ENCODE peak calls at places on chromosomes 6 and 20, in eight cellular contexts. One of them, this sample, is unnamed.

GRCh38 chr6:156731436-156731835 is 45.7 kb upstream of the ARID1B start:
- DNase-seq in OCI-LY7: no peak
- DNase-seq in pancreas: no peak
- DNase-seq in coronary artery: no peak
- DNase-seq in hepatocyte: no peak
- DNase-seq in stomach: no peak
- DNase-seq in cardiac muscle cell: no peak
- DNase-seq in IMR-90: peak; percentile 86
- DNase-seq in this sample: no peak

GRCh38 chr6:90859612-90860011 is 272.7 kb upstream of the MAP3K7 start:
- DNase-seq in hepatocyte: no peak
- DNase-seq in IMR-90: no peak
- DNase-seq in stomach: no peak
- DNase-seq in pancreas: no peak
- DNase-seq in OCI-LY7: peak; percentile 12
- DNase-seq in coronary artery: no peak
- DNase-seq in cardiac muscle cell: peak; percentile 11
- DNase-seq in this sample: no peak

GRCh38 chr6:157512081-157512682 is 131.2 kb downstream of the ZDHHC14 start:
- DNase-seq in cardiac muscle cell: no peak
- DNase-seq in coronary artery: no peak
- DNase-seq in pancreas: no peak
- DNase-seq in hepatocyte: no peak
- DNase-seq in stomach: no peak
- DNase-seq in OCI-LY7: no peak
- DNase-seq in IMR-90: no peak
- DNase-seq in this sample: no peak

GRCh38 chr6:73579851-73580246 is 59.0 kb upstream of the EEF1A1 start:
- DNase-seq in IMR-90: peak; percentile 91
- DNase-seq in stomach: peak; percentile 32
- DNase-seq in cardiac muscle cell: no peak
- DNase-seq in coronary artery: peak; percentile 73
- DNase-seq in pancreas: no peak
- DNase-seq in hepatocyte: peak; percentile 70
- DNase-seq in OCI-LY7: no peak
- DNase-seq in this sample: no peak

GRCh38 chr6:18126116-18126515 is 3.6 kb upstream of the NHLRC1 start:
- DNase-seq in IMR-90: no peak
- DNase-seq in coronary artery: no peak
- DNase-seq in cardiac muscle cell: no peak
- DNase-seq in hepatocyte: no peak
- DNase-seq in stomach: no peak
- DNase-seq in pancreas: no peak
- DNase-seq in OCI-LY7: no peak
- DNase-seq in this sample: no peak

GRCh38 chr6:118632359-118632758 is 19.0 kb downstream of the CEP85L start:
- DNase-seq in IMR-90: no peak
- DNase-seq in OCI-LY7: no peak
- DNase-seq in hepatocyte: no peak
- DNase-seq in stomach: no peak
- DNase-seq in pancreas: no peak
- DNase-seq in cardiac muscle cell: no peak
- DNase-seq in coronary artery: no peak
- DNase-seq in this sample: no peak

GRCh38 chr6:37168809-37169457 is 1.0 kb upstream of the PIM1 start:
- DNase-seq in pancreas: no peak
- DNase-seq in IMR-90: no peak
- DNase-seq in coronary artery: no peak
- DNase-seq in stomach: no peak
- DNase-seq in hepatocyte: no peak
- DNase-seq in cardiac muscle cell: peak; percentile 40
- DNase-seq in OCI-LY7: peak; percentile 54
- DNase-seq in this sample: no peak

GRCh38 chr20:41513829-41514228 is 104.3 kb downstream of the CHD6 start:
- DNase-seq in IMR-90: no peak
- DNase-seq in OCI-LY7: no peak
- DNase-seq in cardiac muscle cell: no peak
- DNase-seq in hepatocyte: no peak
- DNase-seq in pancreas: no peak
- DNase-seq in coronary artery: no peak
- DNase-seq in stomach: no peak
- DNase-seq in this sample: no peak

GRCh38 chr20:11847827-11848226 is 69.9 kb upstream of the BTBD3 start:
- DNase-seq in OCI-LY7: no peak
- DNase-seq in IMR-90: no peak
- DNase-seq in cardiac muscle cell: no peak
- DNase-seq in stomach: peak; percentile 41
- DNase-seq in hepatocyte: no peak
- DNase-seq in pancreas: no peak
- DNase-seq in coronary artery: no peak
- DNase-seq in this sample: no peak

GRCh38 chr6:33621396-33622388 is 570 bp downstream of the ITPR3 start:
- DNase-seq in stomach: peak; percentile 63
- DNase-seq in cardiac muscle cell: no peak
- DNase-seq in IMR-90: no peak
- DNase-seq in OCI-LY7: peak; percentile 74
- DNase-seq in coronary artery: no peak
- DNase-seq in pancreas: peak; percentile 57
- DNase-seq in hepatocyte: peak; percentile 60
- DNase-seq in this sample: no peak

GRCh38 chr6:109491207-109491938 is 8.4 kb upstream of the ZBTB24 start:
- DNase-seq in IMR-90: peak; percentile 29
- DNase-seq in coronary artery: no peak
- DNase-seq in OCI-LY7: no peak
- DNase-seq in cardiac muscle cell: peak; percentile 32
- DNase-seq in pancreas: no peak
- DNase-seq in stomach: no peak
- DNase-seq in hepatocyte: peak; percentile 22
- DNase-seq in this sample: no peak

GRCh38 chr20:641516-641913 is 11.5 kb downstream of the SRXN1 start:
- DNase-seq in cardiac muscle cell: no peak
- DNase-seq in OCI-LY7: no peak
- DNase-seq in stomach: no peak
- DNase-seq in hepatocyte: no peak
- DNase-seq in pancreas: no peak
- DNase-seq in coronary artery: no peak
- DNase-seq in IMR-90: no peak
- DNase-seq in this sample: no peak

GRCh38 chr6:31580807-31581437 is 1.3 kb downstream of the LTB start:
- DNase-seq in cardiac muscle cell: peak; percentile 92
- DNase-seq in hepatocyte: peak; percentile 92
- DNase-seq in OCI-LY7: peak; percentile 89
- DNase-seq in stomach: peak; percentile 89
- DNase-seq in pancreas: peak; percentile 87
- DNase-seq in coronary artery: no peak
- DNase-seq in IMR-90: peak; percentile 71
- DNase-seq in this sample: no peak

GRCh38 chr6:163398796-163399195 is 15.7 kb upstream of the QKI start:
- DNase-seq in pancreas: no peak
- DNase-seq in hepatocyte: no peak
- DNase-seq in cardiac muscle cell: no peak
- DNase-seq in coronary artery: no peak
- DNase-seq in OCI-LY7: no peak
- DNase-seq in stomach: peak; percentile 36
- DNase-seq in IMR-90: no peak
- DNase-seq in this sample: no peak

DNA sequence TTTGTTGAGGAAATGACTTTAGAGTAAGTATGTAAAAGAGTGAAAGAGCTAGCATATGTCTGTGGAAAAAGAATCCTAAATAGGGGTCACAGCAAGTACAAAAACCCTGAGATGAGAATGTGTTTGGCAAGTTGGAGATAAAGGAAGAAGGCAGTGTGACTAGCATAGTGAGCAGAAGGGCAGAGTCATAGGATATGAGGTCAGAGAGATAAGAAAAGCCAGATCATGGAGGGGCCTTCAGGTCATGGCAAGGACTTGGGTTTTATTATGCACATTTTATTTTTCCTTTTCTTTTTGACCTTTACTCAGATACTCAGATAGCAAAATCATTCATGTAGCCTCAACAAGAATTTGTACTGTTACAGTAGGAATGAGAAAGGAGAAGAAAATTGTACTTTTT is 138.0 kb downstream of the GJA1 start:
- DNase-seq in cardiac muscle cell: no peak
- DNase-seq in hepatocyte: no peak
- DNase-seq in pancreas: no peak
- DNase-seq in OCI-LY7: no peak
- DNase-seq in coronary artery: no peak
- DNase-seq in stomach: no peak
- DNase-seq in IMR-90: no peak
- DNase-seq in this sample: no peak
- H3K27ac ChIP-seq in cardiac muscle cell: no peak overlapping the region
- H3K27ac ChIP-seq in hepatocyte: peak overlapping the region; percentile 39
- H3K27ac ChIP-seq in pancreas: no peak overlapping the region
- H3K27ac ChIP-seq in OCI-LY7: no peak overlapping the region
- H3K27ac ChIP-seq in coronary artery: peak overlapping the region; percentile 2
- H3K27ac ChIP-seq in stomach: no peak overlapping the region
- H3K27ac ChIP-seq in IMR-90: no peak overlapping the region
- H3K27ac ChIP-seq in this sample: no peak overlapping the region

DNA sequence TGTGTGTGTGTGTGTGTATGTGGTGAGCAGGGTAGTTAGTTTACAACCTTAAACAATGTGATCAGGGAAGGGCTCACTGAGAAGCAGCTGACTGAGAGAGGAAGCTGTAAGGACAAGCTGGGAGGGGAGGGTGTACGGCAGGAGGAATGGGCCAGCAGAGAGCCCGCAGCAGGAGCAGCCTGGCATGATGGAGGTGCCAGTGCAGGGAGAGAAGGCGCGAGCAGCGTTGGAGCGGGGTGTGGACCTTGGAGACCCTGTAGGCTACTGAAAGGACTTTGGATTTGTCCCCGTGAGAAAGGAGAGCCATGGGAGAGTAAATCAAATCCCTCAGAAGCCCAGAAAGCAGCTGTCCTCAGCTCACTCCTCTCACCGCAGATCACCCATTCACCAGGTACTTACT is 18.5 kb downstream of the FAM209B start:
- DNase-seq in cardiac muscle cell: no peak
- DNase-seq in IMR-90: no peak
- DNase-seq in stomach: no peak
- DNase-seq in OCI-LY7: no peak
- DNase-seq in pancreas: no peak
- DNase-seq in coronary artery: no peak
- DNase-seq in hepatocyte: no peak
- DNase-seq in this sample: no peak
- H3K27ac ChIP-seq in cardiac muscle cell: no peak overlapping the region
- H3K27ac ChIP-seq in IMR-90: no peak overlapping the region
- H3K27ac ChIP-seq in stomach: no peak overlapping the region
- H3K27ac ChIP-seq in OCI-LY7: no peak overlapping the region
- H3K27ac ChIP-seq in pancreas: no peak overlapping the region
- H3K27ac ChIP-seq in coronary artery: no peak overlapping the region
- H3K27ac ChIP-seq in hepatocyte: no peak overlapping the region
- H3K27ac ChIP-seq in this sample: no peak overlapping the region

GRCh38 chr6:95545226-95545625 is 32.1 kb upstream of the MANEA start:
- DNase-seq in stomach: no peak
- DNase-seq in cardiac muscle cell: no peak
- DNase-seq in OCI-LY7: no peak
- DNase-seq in hepatocyte: no peak
- DNase-seq in IMR-90: no peak
- DNase-seq in coronary artery: no peak
- DNase-seq in pancreas: no peak
- DNase-seq in this sample: no peak
- H3K27ac ChIP-seq in stomach: peak overlapping the region; percentile 36
- H3K27ac ChIP-seq in cardiac muscle cell: no peak overlapping the region
- H3K27ac ChIP-seq in OCI-LY7: no peak overlapping the region
- H3K27ac ChIP-seq in hepatocyte: no peak overlapping the region
- H3K27ac ChIP-seq in IMR-90: no peak overlapping the region
- H3K27ac ChIP-seq in coronary artery: no peak overlapping the region
- H3K27ac ChIP-seq in pancreas: no peak overlapping the region
- H3K27ac ChIP-seq in this sample: no peak overlapping the region

GRCh38 chr20:38111366-38112232 is 53.5 kb downstream of the TGM2 start:
- DNase-seq in pancreas: no peak
- DNase-seq in stomach: no peak
- DNase-seq in hepatocyte: no peak
- DNase-seq in IMR-90: no peak
- DNase-seq in coronary artery: no peak
- DNase-seq in OCI-LY7: no peak
- DNase-seq in cardiac muscle cell: no peak
- DNase-seq in this sample: no peak

GRCh38 chr20:38109025-38109541 is 56.0 kb downstream of the TGM2 start:
- DNase-seq in hepatocyte: no peak
- DNase-seq in OCI-LY7: no peak
- DNase-seq in pancreas: no peak
- DNase-seq in IMR-90: peak; percentile 83
- DNase-seq in cardiac muscle cell: no peak
- DNase-seq in stomach: no peak
- DNase-seq in coronary artery: no peak
- DNase-seq in this sample: no peak

GRCh38 chr20:38109657-38110524 is 55.2 kb downstream of the TGM2 start:
- DNase-seq in pancreas: no peak
- DNase-seq in stomach: no peak
- DNase-seq in coronary artery: peak; percentile 90
- DNase-seq in hepatocyte: peak; percentile 75
- DNase-seq in cardiac muscle cell: peak; percentile 85
- DNase-seq in OCI-LY7: no peak
- DNase-seq in IMR-90: peak; percentile 79
- DNase-seq in this sample: no peak

GRCh38 chr20:38112249-38112942 is 52.7 kb downstream of the TGM2 start:
- DNase-seq in cardiac muscle cell: no peak
- DNase-seq in OCI-LY7: no peak
- DNase-seq in pancreas: no peak
- DNase-seq in IMR-90: no peak
- DNase-seq in coronary artery: no peak
- DNase-seq in hepatocyte: no peak
- DNase-seq in stomach: no peak
- DNase-seq in this sample: no peak

GRCh38 chr20:38110525-38111178 is 54.4 kb downstream of the TGM2 start:
- DNase-seq in pancreas: no peak
- DNase-seq in coronary artery: no peak
- DNase-seq in hepatocyte: no peak
- DNase-seq in cardiac muscle cell: no peak
- DNase-seq in OCI-LY7: no peak
- DNase-seq in IMR-90: no peak
- DNase-seq in stomach: no peak
- DNase-seq in this sample: no peak
- H3K27ac ChIP-seq in pancreas: peak overlapping the region; percentile 3
- H3K27ac ChIP-seq in coronary artery: peak overlapping the region; percentile 77
- H3K27ac ChIP-seq in hepatocyte: peak overlapping the region; percentile 90
- H3K27ac ChIP-seq in cardiac muscle cell: peak overlapping the region; percentile 93
- H3K27ac ChIP-seq in OCI-LY7: no peak overlapping the region
- H3K27ac ChIP-seq in IMR-90: peak overlapping the region; percentile 76
- H3K27ac ChIP-seq in stomach: peak overlapping the region; percentile 69
- H3K27ac ChIP-seq in this sample: no peak overlapping the region

GRCh38 chr6:21560249-21560648 is 33.3 kb upstream of the SOX4 start:
- DNase-seq in IMR-90: no peak
- DNase-seq in cardiac muscle cell: no peak
- DNase-seq in hepatocyte: no peak
- DNase-seq in coronary artery: no peak
- DNase-seq in pancreas: no peak
- DNase-seq in OCI-LY7: no peak
- DNase-seq in stomach: no peak
- DNase-seq in this sample: no peak
- H3K27ac ChIP-seq in IMR-90: no peak overlapping the region
- H3K27ac ChIP-seq in cardiac muscle cell: no peak overlapping the region
- H3K27ac ChIP-seq in hepatocyte: no peak overlapping the region
- H3K27ac ChIP-seq in coronary artery: no peak overlapping the region
- H3K27ac ChIP-seq in pancreas: no peak overlapping the region
- H3K27ac ChIP-seq in OCI-LY7: no peak overlapping the region
- H3K27ac ChIP-seq in stomach: no peak overlapping the region
- H3K27ac ChIP-seq in this sample: no peak overlapping the region